ENCODE peak calls at places on chromosome 22, in ten cellular contexts. O, Y, D, T, J, G, N, A, U and F are unnamed samples.

GRCh38 chr22:27149886-27150529 is 492.6 kb downstream of the MIAT start:
- DNase-seq in D (no peak), U (peak; percentile 37), O (no peak), T (no peak), J (no peak), A (no peak), G (no peak), N (no peak), Y (no peak), F (no peak)

GRCh38 chr22:17369553-17370035 is 334 bp downstream of the CECR2 start:
- DNase-seq in D (peak; percentile 49), J (peak; percentile 71), T (no peak), U (no peak), G (peak; percentile 43), O (no peak), Y (no peak), N (peak; percentile 31), A (peak; percentile 38), F (peak; percentile 60)

GRCh38 chr22:44445731-44446130 is 52.3 kb downstream of the RTL6 start:
- DNase-seq in A (no peak), N (no peak), Y (no peak), O (no peak), D (no peak), U (no peak), J (no peak), G (no peak), T (no peak), F (no peak)

GRCh38 chr22:16601437-16602223 is 9.0 kb upstream of the CCT8L2 start:
- DNase-seq in N (peak; percentile 20), D (no peak), T (no peak), Y (no peak), J (peak; percentile 17), G (peak; percentile 1), O (no peak), U (no peak), A (peak; percentile 39), F (no peak)

GRCh38 chr22:45551310-45552016 is 48.8 kb downstream of the FBLN1 start:
- DNase-seq in N (peak; percentile 31), U (no peak), T (no peak), O (no peak), J (no peak), Y (no peak), A (no peak), G (no peak), D (no peak), F (no peak)

GRCh38 chr22:42717197-42717967 is 3.3 kb downstream of the A4GALT start:
- DNase-seq in N (no peak), T (no peak), A (no peak), J (peak; percentile 75), U (no peak), Y (no peak), G (no peak), D (no peak), O (no peak), F (no peak)

GRCh38 chr22:25067851-25068421 is 115.4 kb downstream of the KIAA1671 start:
- DNase-seq in D (peak; percentile 34), T (no peak), G (no peak), Y (no peak), A (no peak), O (no peak), N (no peak), J (no peak), U (no peak), F (no peak)

GRCh38 chr22:27124336-27125023 is 467.1 kb downstream of the MIAT start:
- DNase-seq in D (no peak), Y (no peak), A (peak; percentile 59), G (no peak), T (no peak), O (no peak), U (no peak), J (no peak), N (peak; percentile 52), F (no peak)

GRCh38 chr22:26546282-26546681 is 34.0 kb upstream of the TFIP11 start:
- DNase-seq in A (peak; percentile 71), T (no peak), N (peak; percentile 62), U (no peak), J (no peak), O (no peak), G (no peak), Y (no peak), D (no peak), F (no peak)

GRCh38 chr22:45341503-45341902 is 31.8 kb downstream of the FAM118A start:
- DNase-seq in G (no peak), T (no peak), D (no peak), O (no peak), A (no peak), J (no peak), Y (no peak), N (no peak), U (no peak), F (no peak)

GRCh38 chr22:44947029-44947428 is 62.8 kb downstream of the PHF21B start:
- DNase-seq in A (no peak), O (no peak), J (no peak), D (no peak), T (no peak), N (no peak), Y (no peak), G (no peak), U (no peak), F (peak; percentile 27)

GRCh38 chr22:21942407-21942895 is 10.2 kb downstream of the PPM1F start:
- DNase-seq in O (peak; percentile 91), A (peak; percentile 89), J (no peak), Y (peak; percentile 63), D (no peak), T (peak; percentile 39), G (peak; percentile 89), N (peak; percentile 90), U (peak; percentile 88), F (peak; percentile 76)

GRCh38 chr22:48890693-48891554 is 936.7 kb downstream of the BRD1 start:
- DNase-seq in D (no peak), U (no peak), J (no peak), A (peak; percentile 9), N (no peak), G (no peak), T (no peak), Y (no peak), O (no peak), F (no peak)

GRCh38 chr22:48711669-48712068 is 1116.0 kb downstream of the BRD1 start:
- DNase-seq in J (no peak), G (no peak), A (peak; percentile 2), O (no peak), U (no peak), T (no peak), D (no peak), N (no peak), Y (no peak), F (peak; percentile 38)

GRCh38 chr22:38981005-38981658 is 1.0 kb upstream of the APOBEC3B start:
- DNase-seq in O (no peak), J (peak; percentile 76), D (peak; percentile 54), N (no peak), A (no peak), U (peak; percentile 31), G (peak; percentile 18), Y (peak; percentile 41), T (no peak), F (no peak)

GRCh38 chr22:36891646-36892045 is 21.8 kb upstream of the CSF2RB start:
- DNase-seq in A (no peak), Y (no peak), J (no peak), O (no peak), D (no peak), T (no peak), U (no peak), G (peak; percentile 61), N (no peak), F (no peak)

GRCh38 chr22:17957683-17958082 is 66.7 kb downstream of the MICAL3 start:
- DNase-seq in U (peak; percentile 67), O (no peak), Y (no peak), N (no peak), G (no peak), A (no peak), D (no peak), J (no peak), T (peak; percentile 55), F (no peak)

DNA sequence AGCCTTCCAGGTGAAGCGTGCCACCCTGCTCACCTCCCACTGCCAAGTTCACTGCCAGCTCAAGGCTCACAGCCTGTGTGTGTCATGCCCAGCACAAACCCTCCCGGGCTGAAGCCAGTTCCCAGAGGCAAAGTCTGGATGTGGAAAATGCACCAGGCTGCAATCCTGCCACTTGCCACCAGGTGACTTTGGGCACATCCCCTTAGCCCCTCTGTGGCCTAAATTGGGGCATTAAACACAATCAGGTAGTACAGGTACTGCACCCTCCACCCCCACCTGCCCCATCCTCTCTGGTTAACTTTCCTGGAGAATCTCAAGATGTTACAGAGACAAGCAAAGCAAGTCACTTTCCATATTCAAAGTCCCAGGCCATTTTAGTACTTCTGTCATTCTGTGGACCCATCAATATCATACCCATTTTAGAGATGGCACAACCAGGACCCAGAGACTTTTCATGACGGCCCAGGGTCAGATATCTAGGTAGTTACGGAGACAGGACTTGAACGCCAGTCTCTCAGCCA is 1.8 kb upstream of the RASD2 start:
- DNase-seq in Y (peak; percentile 21), J (peak; percentile 81), U (no peak), G (no peak), N (no peak), O (no peak), D (peak; percentile 54), T (no peak), A (no peak), F (peak; percentile 71)
- TF ChIP-seq CTCF in Y (peak; percentile 26), J (peak; percentile 70), U (peak; percentile 44), G (peak; percentile 59), N (peak; percentile 56), O (peak; percentile 68), D (peak; percentile 70), T (peak; percentile 61), A (peak; percentile 56), F (peak; percentile 52)

GRCh38 chr22:20128902-20129746 is 2.5 kb upstream of the ZDHHC8 start:
- DNase-seq in J (peak; percentile 78), T (no peak), A (no peak), D (peak; percentile 74), N (no peak), U (peak; percentile 23), G (peak; percentile 30), O (no peak), Y (no peak), F (peak; percentile 90)
- TF ChIP-seq CTCF in J (peak; percentile 47), T (peak; percentile 39), A (peak; percentile 49), D (peak; percentile 79), N (peak; percentile 27), U (peak; percentile 45), G (peak; percentile 36), O (peak; percentile 44), Y (peak; percentile 14), F (peak; percentile 59)

GRCh38 chr22:50222508-50222907 is 21.7 kb downstream of the SELENOO start:
- DNase-seq in O (no peak), U (no peak), N (no peak), D (no peak), J (no peak), Y (no peak), T (no peak), G (no peak), A (no peak), F (no peak)
- TF ChIP-seq CTCF in O (no peak), U (no peak), N (no peak), D (no peak), J (no peak), Y (no peak), T (no peak), G (no peak), A (no peak), F (no peak)

GRCh38 chr22:46635756-46636155 is 15.6 kb downstream of the GRAMD4 start:
- DNase-seq in Y (no peak), O (no peak), A (no peak), D (no peak), U (no peak), J (peak; percentile 44), G (no peak), N (no peak), T (no peak), F (no peak)
- TF ChIP-seq CTCF in Y (no peak), O (peak; percentile 4), A (peak; percentile 13), D (peak; percentile 23), U (no peak), J (peak; percentile 19), G (no peak), N (no peak), T (no peak), F (no peak)